ENCODE peak calls at places on chromosomes 5 and 9, in seven cellular contexts. W, S, U, B, D, I and M are unnamed samples.

GRCh38 chr9:126420148-126420547 is 93.5 kb downstream of the MVB12B start:
- DNase-seq in W (no peak), S (no peak), U (no peak), B (no peak), D (no peak), I (no peak), M (no peak)

GRCh38 chr9:120900821-120901220 is 23.8 kb upstream of the PHF19 start:
- DNase-seq in W (no peak), S (no peak), U (no peak), B (no peak), D (no peak), I (no peak), M (no peak)

GRCh38 chr9:136050266-136050705 is 44.8 kb downstream of the NACC2 start:
- DNase-seq in W (no peak), S (peak; percentile 4), U (no peak), B (no peak), D (no peak), I (peak; percentile 44), M (no peak)

GRCh38 chr5:71899865-71900342 is 180.8 kb downstream of the CARTPT start:
- DNase-seq in W (no peak), S (no peak), U (no peak), B (no peak), D (no peak), I (no peak), M (no peak)

GRCh38 chr9:77980622-77981021 is 51.0 kb downstream of the GNAQ start:
- DNase-seq in W (no peak), S (no peak), U (no peak), B (no peak), D (no peak), I (no peak), M (no peak)

GRCh38 chr9:110029422-110029814 is 178.5 kb downstream of the C9orf152 start:
- DNase-seq in W (no peak), S (no peak), U (peak; percentile 23), B (no peak), D (no peak), I (no peak), M (peak; percentile 93)

GRCh38 chr5:38284378-38284777 is 26.0 kb downstream of the EGFLAM start:
- DNase-seq in W (no peak), S (no peak), U (no peak), B (no peak), D (no peak), I (no peak), M (no peak)

GRCh38 chr5:172534229-172535169 is 80.2 kb upstream of the SH3PXD2B start:
- DNase-seq in W (no peak), S (no peak), U (no peak), B (peak; percentile 4), D (peak; percentile 15), I (no peak), M (no peak)

DNA sequence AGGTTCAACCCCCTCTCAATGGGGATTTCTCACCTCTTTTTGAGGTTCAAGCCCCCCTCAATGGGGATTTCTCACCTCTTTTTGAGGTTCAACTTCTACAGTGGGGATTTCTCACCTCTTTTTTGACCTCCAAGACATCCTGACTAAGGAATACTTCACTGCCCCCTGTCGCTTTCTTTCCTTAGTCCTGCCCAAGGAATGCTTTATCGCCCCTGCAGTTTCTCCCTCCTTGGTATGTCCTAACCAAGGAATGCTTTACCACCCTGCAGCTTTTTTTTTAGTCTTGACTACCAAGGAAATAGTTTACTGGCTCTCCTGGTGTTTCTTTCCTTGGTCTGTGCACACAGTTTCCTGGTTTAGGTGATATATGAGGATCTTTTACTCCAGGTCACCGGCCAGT is 9.6 kb upstream of the IRGM start:
- DNase-seq in W (no peak), S (no peak), U (no peak), B (no peak), D (no peak), I (peak; percentile 31), M (no peak)
- TF ChIP-seq REST in W (no peak), S (no peak), U (no peak), B (no peak), D (no peak), I (no peak), M (no peak)

DNA sequence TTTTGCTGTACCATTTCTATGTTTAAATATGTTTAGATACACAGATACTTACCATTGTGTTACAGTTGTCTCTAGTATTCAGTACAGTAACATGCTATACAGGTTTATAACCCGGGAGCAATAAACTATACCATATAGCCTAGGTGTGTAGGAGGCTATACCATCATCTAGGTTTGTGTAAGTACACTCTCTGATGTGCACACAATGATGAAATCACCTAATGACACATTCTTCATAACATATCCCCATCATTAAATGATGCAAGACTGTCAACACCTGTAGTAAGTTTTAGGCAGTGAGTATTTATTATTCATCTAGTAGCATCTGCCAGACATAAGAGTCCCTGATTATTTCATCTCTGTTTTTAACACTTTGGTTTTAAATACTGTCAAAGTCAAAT is 7.3 kb upstream of the DHFR start:
- DNase-seq in W (no peak), S (no peak), U (no peak), B (no peak), D (no peak), I (no peak), M (no peak)
- TF ChIP-seq REST in W (no peak), S (no peak), U (no peak), B (no peak), D (no peak), I (no peak), M (no peak)

DNA sequence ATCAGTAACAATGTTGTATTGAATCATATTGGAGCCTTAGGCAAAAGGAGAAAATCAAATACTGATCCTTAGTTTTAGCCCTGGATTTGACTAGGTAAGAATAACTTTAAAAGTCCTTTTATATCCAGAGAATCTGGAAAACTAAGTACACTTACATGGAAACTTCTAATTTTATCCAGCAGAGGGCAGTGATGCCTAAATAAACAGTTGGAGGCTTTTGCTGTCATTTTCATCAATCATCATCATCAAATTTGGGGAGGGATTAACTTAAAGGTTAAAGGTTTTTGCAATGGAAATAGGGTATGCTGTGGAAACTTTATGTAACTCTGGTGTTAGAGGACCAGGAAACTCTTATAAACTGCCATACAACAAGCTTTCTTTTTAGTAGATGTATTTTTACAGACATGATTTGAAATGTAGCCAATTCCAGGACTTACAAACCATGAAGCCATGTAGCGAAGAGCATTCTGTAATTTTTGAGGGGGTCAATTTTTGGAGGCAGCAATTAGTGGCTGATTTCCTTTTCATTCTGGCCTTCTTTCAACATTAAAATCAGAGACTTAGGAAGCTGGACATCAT is 112.7 kb downstream of the OSTF1 start:
- DNase-seq in W (peak; percentile 30), S (peak; percentile 22), U (peak; percentile 8), B (peak; percentile 61), D (peak; percentile 4), I (peak; percentile 86), M (peak; percentile 21)
- TF ChIP-seq REST in W (no peak), S (no peak), U (no peak), B (no peak), D (no peak), I (no peak), M (no peak)

GRCh38 chr5:125203039-125203438 is 456.6 kb upstream of the ZNF608 start:
- DNase-seq in W (no peak), S (no peak), U (no peak), B (no peak), D (no peak), I (no peak), M (no peak)

GRCh38 chr5:125199968-125200841 is 453.8 kb upstream of the ZNF608 start:
- DNase-seq in W (peak; percentile 44), S (no peak), U (no peak), B (no peak), D (no peak), I (peak; percentile 54), M (no peak)

GRCh38 chr5:125202353-125202752 is 455.9 kb upstream of the ZNF608 start:
- DNase-seq in W (no peak), S (no peak), U (no peak), B (no peak), D (no peak), I (no peak), M (no peak)

GRCh38 chr5:125199373-125199772 is 452.9 kb upstream of the ZNF608 start:
- DNase-seq in W (no peak), S (no peak), U (no peak), B (no peak), D (no peak), I (no peak), M (no peak)

GRCh38 chr5:125200842-125201373 is 454.5 kb upstream of the ZNF608 start:
- DNase-seq in W (no peak), S (no peak), U (no peak), B (no peak), D (no peak), I (no peak), M (no peak)
- TF ChIP-seq REST in W (no peak), S (no peak), U (no peak), B (no peak), D (no peak), I (no peak), M (no peak)